ENCODE peak calls at places on chromosomes 12 and 14, in four cellular contexts. Y is trophoblast cell, O is right atrium auricular region, B is PC-9. C is an unnamed sample.

GRCh38 chr12:100332852-100333251 is 24.0 kb upstream of the SLC17A8 start:
- DNase-seq in B (no peak), O (no peak), Y (no peak), C (no peak)

GRCh38 chr12:91377456-91377855 is 194.8 kb upstream of the DCN start:
- DNase-seq in B (no peak), Y (peak; percentile 46), O (no peak), C (no peak)

GRCh38 chr14:67265131-67265530 is 23.9 kb downstream of the PALS1 start:
- DNase-seq in Y (peak; percentile 74), B (no peak), O (no peak), C (no peak)

GRCh38 chr14:62181591-62181990 is 419.4 kb downstream of the SNAPC1 start:
- DNase-seq in Y (no peak), B (no peak), O (no peak), C (no peak)

GRCh38 chr14:82055511-82055910 is 521.9 kb upstream of the SEL1L start:
- DNase-seq in Y (no peak), B (no peak), O (no peak), C (no peak)

GRCh38 chr12:51855586-51856428 is 7.3 kb upstream of the FIGNL2 start:
- DNase-seq in B (no peak), O (no peak), Y (peak; percentile 80), C (peak; percentile 94)

GRCh38 chr12:570237-570925 is 92.9 kb downstream of the NINJ2 start:
- DNase-seq in Y (peak; percentile 74), B (peak; percentile 89), O (peak; percentile 89), C (peak; percentile 96)

GRCh38 chr12:112973712-112974305 is 4.5 kb upstream of the OAS2 start:
- DNase-seq in B (no peak), Y (no peak), O (no peak), C (no peak)

DNA sequence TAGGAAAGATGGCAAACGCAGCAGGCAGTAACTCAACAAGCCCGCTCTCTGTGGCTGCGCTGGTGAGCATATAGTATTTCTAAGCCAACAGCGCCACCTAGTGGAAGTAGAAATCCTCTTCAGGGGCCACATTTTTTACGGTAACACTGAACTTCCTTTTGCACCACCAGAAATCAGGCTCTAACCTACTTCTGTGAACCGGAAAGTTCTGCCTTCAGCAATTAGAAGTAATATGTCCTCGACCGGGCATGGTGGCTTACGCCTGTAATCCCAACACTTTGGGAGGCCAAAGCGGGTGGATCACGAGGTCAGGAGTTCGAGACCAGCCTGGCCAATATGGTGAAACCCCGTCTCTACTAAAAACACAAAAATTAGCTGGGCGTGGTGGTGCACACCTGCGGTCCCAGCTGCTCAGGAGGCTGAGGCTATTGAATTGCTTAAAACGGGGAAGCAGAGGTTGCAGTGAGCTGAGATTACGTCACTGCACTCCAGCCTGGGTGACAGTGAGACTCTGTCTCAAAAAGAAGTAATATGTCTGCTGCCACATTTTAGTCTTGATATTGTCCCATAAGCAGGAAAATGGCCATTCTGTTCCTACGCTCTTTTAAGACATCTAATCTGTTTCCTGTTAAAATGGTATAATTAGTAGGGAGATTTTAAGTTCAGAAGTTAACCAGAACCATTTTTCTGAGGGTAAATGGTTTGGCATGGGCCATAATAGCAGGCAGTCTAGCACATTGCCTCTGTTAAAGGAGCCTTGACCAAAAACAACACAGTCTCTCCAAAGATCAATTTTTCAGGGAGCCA is 26.7 kb downstream of the APOBEC1 start:
- DNase-seq in Y (peak; percentile 92), O (peak; percentile 87), B (peak; percentile 75), C (peak; percentile 77)
- H3K4me3 ChIP-seq in Y (no peak overlapping the region), O (no peak overlapping the region), B (no peak overlapping the region), C (peak overlapping the region; percentile 39)

GRCh38 chr12:123329799-123330198 is 34.8 kb downstream of the SBNO1 start:
- DNase-seq in O (no peak), Y (no peak), B (no peak), C (no peak)
- H3K36me3 ChIP-seq in O (peaks cover 87% of the 10 kb centered on the region), Y (peaks cover 39% of the 10 kb centered on the region), B (peaks cover 29% of the 10 kb centered on the region), C (peaks cover 27% of the 10 kb centered on the region)

GRCh38 chr14:104073764-104074163 is 11.7 kb upstream of the ASPG start:
- DNase-seq in B (no peak), Y (no peak), O (no peak), C (no peak)
- H3K27me3 ChIP-seq in B (peaks cover 35% of the 10 kb centered on the region), Y (no peaks in the 10 kb centered on the region), O (no peaks in the 10 kb centered on the region), C (no peaks in the 10 kb centered on the region)

GRCh38 chr14:73383356-73383755 is 75.0 kb downstream of the NUMB start:
- DNase-seq in O (no peak), B (no peak), Y (no peak), C (no peak)

GRCh38 chr14:73381379-73382013 is 76.8 kb downstream of the NUMB start:
- DNase-seq in B (no peak), Y (no peak), O (no peak), C (no peak)

DNA sequence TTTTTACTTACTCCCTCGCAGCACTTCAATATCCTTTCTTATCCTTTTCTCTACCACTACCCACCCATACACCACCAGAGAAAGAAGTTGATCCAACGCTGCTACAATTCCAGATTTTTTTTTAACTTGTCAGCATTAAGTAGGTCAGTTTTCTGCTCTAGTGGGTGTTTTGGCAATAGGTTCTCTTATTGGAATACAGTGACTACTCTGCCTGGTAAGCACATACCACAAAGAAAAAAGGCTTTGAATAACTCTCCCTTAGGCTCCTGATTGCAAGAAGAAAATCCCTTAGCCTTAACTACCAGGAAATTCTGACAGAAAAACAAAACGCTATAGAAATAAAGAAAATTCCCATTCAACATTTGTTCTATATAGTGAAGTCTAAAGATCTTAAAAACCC is 72.0 kb downstream of the NUMB start:
- DNase-seq in B (no peak), Y (no peak), O (no peak), C (no peak)
- H3K4me3 ChIP-seq in B (no peak overlapping the region), Y (no peak overlapping the region), O (no peak overlapping the region), C (no peak overlapping the region)

DNA sequence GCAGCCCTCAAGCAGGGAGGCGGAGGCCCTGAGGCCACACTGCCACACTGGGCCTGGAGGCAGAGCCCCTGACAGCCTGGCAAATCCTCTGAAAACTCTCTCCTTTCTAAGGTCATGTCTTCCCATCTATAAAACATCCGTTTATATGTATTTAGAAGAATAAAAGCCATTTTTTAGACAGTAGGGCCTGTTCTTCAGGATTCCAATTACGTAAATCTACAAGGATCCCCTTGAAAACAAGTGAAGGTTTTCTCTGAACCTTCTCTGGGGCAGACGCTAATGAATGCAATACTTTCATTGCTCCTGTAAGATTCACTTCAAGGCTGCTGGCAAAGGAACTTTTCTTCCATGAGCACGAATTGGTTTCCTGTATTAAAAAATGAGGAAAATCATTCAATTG is 12.8 kb downstream of the EIF2B2 start:
- DNase-seq in O (no peak), Y (peak; percentile 59), B (no peak), C (no peak)
- H3K36me3 ChIP-seq in O (peaks cover 60% of the 10 kb centered on the region), Y (peaks cover 11% of the 10 kb centered on the region), B (peaks cover 41% of the 10 kb centered on the region), C (peaks cover 11% of the 10 kb centered on the region)

GRCh38 chr12:53791735-53792326 is 40.1 kb upstream of the CISTR start:
- DNase-seq in B (peak; percentile 14), O (no peak), Y (peak; percentile 57), C (peak; percentile 61)
- H3K27me3 ChIP-seq in B (no peaks in the 10 kb centered on the region), O (no peaks in the 10 kb centered on the region), Y (peaks cover 3% of the 10 kb centered on the region), C (no peaks in the 10 kb centered on the region)

GRCh38 chr14:105525326-105525725 is 1.1 kb upstream of the TMEM121 start:
- DNase-seq in O (no peak), B (no peak), Y (no peak), C (no peak)

GRCh38 chr14:105526781-105527380 is 498 bp downstream of the TMEM121 start:
- DNase-seq in B (no peak), Y (no peak), O (no peak), C (peak; percentile 85)

GRCh38 chr14:105527381-105528196 is 1.2 kb downstream of the TMEM121 start:
- DNase-seq in Y (no peak), B (no peak), O (no peak), C (no peak)

GRCh38 chr14:105528197-105528858 is 1.9 kb downstream of the TMEM121 start:
- DNase-seq in B (peak; percentile 63), Y (peak; percentile 84), O (peak; percentile 65), C (peak; percentile 98)

DNA sequence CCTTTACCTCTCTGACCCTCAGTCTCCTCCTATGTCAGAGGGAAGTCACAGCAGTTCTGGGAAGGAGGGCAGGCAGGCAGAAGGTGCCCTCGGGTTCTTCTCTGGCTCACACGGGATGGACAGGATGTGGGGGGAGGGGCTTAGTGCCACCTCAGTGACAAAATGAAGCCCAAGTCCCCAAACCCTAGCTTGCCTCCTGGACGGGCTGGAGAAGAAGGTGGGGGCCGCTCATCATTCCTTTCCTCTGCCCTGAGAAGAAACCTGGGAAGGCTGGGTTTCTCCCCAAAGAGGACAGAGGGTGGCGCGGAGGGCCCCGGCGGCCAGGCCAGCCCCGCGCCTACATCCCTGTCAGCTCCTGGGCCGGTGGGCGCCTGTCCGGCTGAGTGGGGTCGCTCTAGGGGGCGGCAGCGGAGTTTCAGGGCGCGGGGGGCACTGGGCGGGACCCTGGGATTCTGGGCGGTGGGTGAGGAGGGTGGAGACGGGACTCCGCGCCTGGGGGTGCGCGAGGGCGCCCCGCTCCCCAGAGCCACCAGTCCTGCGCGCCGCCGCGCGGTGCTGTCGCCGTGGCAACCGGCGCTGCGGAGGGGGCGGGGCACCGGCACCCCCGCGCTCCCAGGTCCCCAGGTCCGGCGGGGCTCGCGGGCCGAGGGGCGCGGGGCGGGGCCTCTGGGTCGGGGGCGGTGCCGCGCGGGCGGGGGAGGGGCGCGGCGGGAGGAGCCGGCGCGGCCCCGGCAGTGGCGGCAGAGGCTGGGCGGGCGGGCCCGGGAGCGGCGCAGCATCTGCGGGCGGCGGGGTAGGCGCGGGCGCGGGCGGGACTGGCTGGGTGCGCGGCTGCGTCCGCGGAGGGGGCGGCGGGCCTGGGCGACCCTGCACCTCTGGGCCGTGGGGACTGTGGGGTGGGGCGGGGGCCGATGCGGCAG is at the start of gene TMEM121:
- DNase-seq in B (peak; percentile 21), Y (peak; percentile 38), O (no peak), C (peak; percentile 98)
- H3K4me3 ChIP-seq in B (peak within 1 kb of the TSS; percentile 43), Y (no peak within 1 kb of the TSS), O (peak within 1 kb of the TSS; percentile 60), C (peak within 1 kb of the TSS; percentile 33)

DNA sequence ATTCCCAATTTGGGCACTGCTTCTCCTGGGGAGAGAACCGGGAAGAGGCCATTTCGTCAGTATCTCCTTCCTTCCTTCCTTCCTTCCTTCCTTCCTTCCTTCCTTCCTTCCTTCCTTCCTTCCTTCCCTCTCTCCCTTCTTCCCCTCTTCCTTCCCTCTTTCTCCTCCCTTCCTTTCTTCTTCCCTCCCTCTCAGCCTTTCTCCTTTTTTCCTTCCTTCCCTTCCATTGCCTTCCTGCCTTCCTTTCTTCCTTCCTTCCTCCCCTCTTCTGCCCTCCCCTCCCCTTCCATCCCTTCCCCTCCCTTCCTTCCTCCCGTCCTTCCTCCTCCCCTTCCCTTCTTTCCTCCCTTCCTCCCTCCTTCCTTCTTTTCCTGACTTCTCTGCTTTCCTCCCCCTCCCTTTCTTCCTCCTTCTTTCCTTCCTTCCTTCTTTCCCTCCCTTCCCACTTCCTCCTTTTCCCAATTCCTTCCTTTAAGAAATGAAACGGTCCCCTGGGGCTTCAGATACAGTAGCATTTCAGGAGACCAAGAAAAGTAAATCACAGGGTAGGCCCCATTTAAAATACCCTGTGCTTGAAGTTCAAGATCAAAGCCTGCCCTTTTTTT is 71.8 kb downstream of the ACACB start:
- DNase-seq in B (no peak), Y (no peak), O (no peak), C (no peak)
- H3K36me3 ChIP-seq in B (no peaks in the 10 kb centered on the region), Y (no peaks in the 10 kb centered on the region), O (peaks cover 100% of the 10 kb centered on the region), C (peaks cover 1% of the 10 kb centered on the region)

DNA sequence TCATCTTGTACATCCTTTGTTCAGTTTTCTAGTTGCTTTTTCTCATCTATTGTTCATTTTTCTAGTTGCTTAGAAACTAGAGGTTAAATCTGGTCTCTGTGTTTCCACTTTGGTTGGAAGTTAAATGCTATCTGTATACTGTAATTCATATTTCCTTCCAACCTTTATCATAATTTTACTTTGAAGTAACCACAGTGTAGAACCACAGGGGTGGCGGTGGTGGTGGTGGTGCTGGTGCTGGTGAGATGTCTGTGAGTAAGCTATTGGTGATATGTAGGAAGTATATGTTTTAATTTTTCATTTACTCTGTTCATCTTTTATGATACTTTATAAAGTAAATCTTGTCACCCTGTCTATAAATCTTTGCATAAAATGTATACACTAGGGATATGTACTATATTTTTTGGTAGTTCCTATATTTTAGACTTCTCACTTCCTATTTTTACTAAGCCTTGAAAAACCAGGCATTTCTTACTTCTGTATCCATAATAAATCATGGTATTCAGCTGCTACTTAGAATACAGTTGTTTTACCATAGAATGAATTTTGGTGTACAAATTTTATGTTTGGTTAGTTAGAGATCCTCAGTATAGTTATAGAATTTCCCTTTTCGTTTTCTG is 31.9 kb downstream of the CCDC91 start:
- DNase-seq in O (no peak), B (no peak), Y (no peak), C (no peak)
- H3K27me3 ChIP-seq in O (no peaks in the 10 kb centered on the region), B (no peaks in the 10 kb centered on the region), Y (no peaks in the 10 kb centered on the region), C (no peaks in the 10 kb centered on the region)

C was measured in H7.